ENCODE peak calls at places on chromosomes 13 and 19, in seven cellular contexts. N is H1, P is mesendoderm, G is H9, V is IMR-90, E is mesenchymal stem cell, U is trophoblast cell. K is an unnamed sample.

GRCh38 chr19:31185261-31185660 is 164.0 kb downstream of the TSHZ3 start:
- DNase-seq in N (no peak), P (no peak), G (no peak), V (no peak), E (no peak), U (no peak), K (no peak)

GRCh38 chr19:7988307-7988706 is 17.1 kb downstream of the ELAVL1 start:
- DNase-seq in N (no peak), P (peak), G (no peak), V (no peak), E (no peak), U (peak), K (no peak)

GRCh38 chr19:52541608-52542007 is 14.1 kb downstream of the ZNF808 start:
- DNase-seq in N (no peak), P (no peak), G (no peak), V (no peak), E (no peak), U (no peak), K (no peak)

GRCh38 chr19:19280561-19280960 is 7.5 kb upstream of the TM6SF2 start:
- DNase-seq in N (no peak), P (no peak), G (no peak), V (peak), E (no peak), U (no peak), K (no peak)

GRCh38 chr13:44768233-44768632 is 192.1 kb upstream of the TSC22D1 start:
- DNase-seq in N (no peak), P (no peak), G (no peak), V (no peak), E (no peak), U (no peak), K (no peak)

GRCh38 chr13:110274687-110275086 is 32.3 kb downstream of the COL4A1 start:
- DNase-seq in N (no peak), P (peak), G (no peak), V (no peak), E (no peak), U (no peak), K (no peak)

GRCh38 chr13:22594041-22594440 is 586.7 kb upstream of the SGCG start:
- DNase-seq in N (no peak), P (no peak), G (no peak), V (no peak), E (no peak), U (no peak), K (no peak)

GRCh38 chr13:51243832-51244231 is 21.6 kb downstream of the FAM124A start:
- DNase-seq in N (peak), P (peak), G (peak), V (no peak), E (no peak), U (no peak), K (no peak)

GRCh38 chr13:66402071-66402470 is 828.1 kb downstream of the PCDH9 start:
- DNase-seq in N (no peak), P (no peak), G (no peak), V (no peak), E (no peak), U (no peak), K (no peak)

GRCh38 chr19:5073153-5073844 is 104.4 kb downstream of the KDM4B start:
- DNase-seq in N (no peak), P (no peak), G (peak), V (no peak), E (no peak), U (no peak), K (no peak)

GRCh38 chr19:42143341-42144234 is 11.3 kb upstream of the POU2F2 start:
- DNase-seq in N (no peak), P (peak), G (peak), V (peak), E (peak), U (no peak), K (peak)

GRCh38 chr13:113763961-113764792 is 5.2 kb downstream of the TMEM255B start:
- DNase-seq in N (no peak), P (no peak), G (no peak), V (no peak), E (no peak), U (no peak), K (no peak)

GRCh38 chr13:110248449-110249143 is 58.4 kb downstream of the COL4A1 start:
- DNase-seq in N (no peak), P (no peak), G (no peak), V (no peak), E (no peak), U (no peak), K (no peak)

GRCh38 chr19:49502866-49503581 is 6.8 kb downstream of the RPS11 start:
- DNase-seq in N (no peak), P (no peak), G (peak), V (peak), E (peak), U (peak), K (no peak)

GRCh38 chr19:15633122-15633521 is 7.6 kb upstream of the CYP4F3 start:
- DNase-seq in N (no peak), P (no peak), G (no peak), V (no peak), E (no peak), U (no peak), K (no peak)

GRCh38 chr19:27744926-27745844 is 1467.8 kb downstream of the UQCRFS1 start:
- DNase-seq in N (no peak), P (no peak), G (peak), V (no peak), E (no peak), U (no peak), K (no peak)

GRCh38 chr19:33704271-33704670 is 82.5 kb downstream of the CHST8 start:
- DNase-seq in N (no peak), P (no peak), G (no peak), V (no peak), E (no peak), U (no peak), K (no peak)

GRCh38 chr13:75514080-75515040 is 23.3 kb downstream of the COMMD6 start:
- DNase-seq in N (no peak), P (no peak), G (no peak), V (peak), E (peak), U (no peak), K (no peak)

GRCh38 chr13:45833663-45834062 is 17.9 kb downstream of the SIAH3 start:
- DNase-seq in N (no peak), P (no peak), G (no peak), V (peak), E (peak), U (no peak), K (no peak)

GRCh38 chr13:74930402-74931165 is 551.4 kb downstream of the TBC1D4 start:
- DNase-seq in N (no peak), P (no peak), G (no peak), V (peak), E (peak), U (no peak), K (no peak)

GRCh38 chr13:25490236-25490635 is 118.5 kb downstream of the ATP8A2 start:
- DNase-seq in N (no peak), P (no peak), G (no peak), V (no peak), E (no peak), U (no peak), K (no peak)

GRCh38 chr19:5624154-5624663 is 1.3 kb downstream of the SAFB start:
- DNase-seq in N (no peak), P (peak), G (no peak), V (peak), E (peak), U (no peak), K (no peak)

GRCh38 chr19:17090501-17091074 is 15.0 kb downstream of the MYO9B start:
- DNase-seq in N (no peak), P (no peak), G (no peak), V (peak), E (peak), U (no peak), K (no peak)

GRCh38 chr13:105506463-105506862 is 1029.0 kb downstream of the EFNB2 start:
- DNase-seq in N (no peak), P (no peak), G (no peak), V (no peak), E (no peak), U (no peak), K (no peak)
- H3K23ac ChIP-seq in N (no peak), P (no peak), G (no peak), V (no peak), E (no peak), U (no peak), K (no peak)

DNA sequence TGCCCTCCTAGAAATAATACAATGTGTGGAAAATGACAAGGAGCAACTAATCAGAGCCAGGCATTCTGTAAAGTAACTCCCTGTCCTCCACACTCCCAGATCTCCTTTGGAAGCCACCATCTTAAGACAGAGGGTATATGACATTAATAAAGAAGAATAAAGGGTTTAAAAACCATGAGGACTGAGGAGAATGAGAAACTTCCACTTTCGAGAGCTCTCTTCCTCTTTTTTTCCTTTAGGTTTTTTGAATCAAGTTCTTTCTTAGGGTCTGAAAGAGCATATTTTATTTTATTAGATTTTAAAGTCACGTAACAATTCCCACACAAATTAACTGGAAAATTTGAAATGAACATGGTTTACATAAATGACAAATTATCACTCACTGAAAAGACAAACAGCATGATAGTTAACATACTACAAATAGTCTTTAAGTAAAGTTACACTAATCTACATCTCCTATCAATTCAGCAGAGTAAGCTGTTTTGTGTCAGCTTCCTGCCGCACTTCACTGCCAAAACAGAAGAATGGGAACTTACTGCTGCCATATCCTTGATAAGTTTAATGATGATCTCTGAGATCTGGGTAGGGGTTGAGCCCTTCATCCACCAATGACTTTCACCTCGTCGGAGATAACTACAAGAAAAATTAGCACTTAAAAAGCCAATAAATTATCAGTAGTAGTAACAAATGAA is 38.6 kb upstream of the FBXL3 start:
- DNase-seq in N (no peak), P (peak), G (no peak), V (no peak), E (no peak), U (no peak), K (no peak)
- H3K4me2 ChIP-seq in N (no peak), P (no peak), G (no peak), V (no peak), E (no peak), U (no peak), K (no peak)

GRCh38 chr19:1762243-1763140 is 9.2 kb downstream of the ONECUT3 start:
- DNase-seq in N (no peak), P (no peak), G (no peak), V (no peak), E (no peak), U (no peak), K (no peak)

GRCh38 chr19:1764293-1764683 is 11.0 kb downstream of the ONECUT3 start:
- DNase-seq in N (no peak), P (no peak), G (no peak), V (no peak), E (no peak), U (no peak), K (no peak)

GRCh38 chr19:1765182-1765903 is 12.0 kb downstream of the ONECUT3 start:
- DNase-seq in N (no peak), P (no peak), G (no peak), V (no peak), E (no peak), U (no peak), K (no peak)

GRCh38 chr19:1761528-1762242 is 8.4 kb downstream of the ONECUT3 start:
- DNase-seq in N (no peak), P (no peak), G (no peak), V (no peak), E (no peak), U (no peak), K (no peak)

DNA sequence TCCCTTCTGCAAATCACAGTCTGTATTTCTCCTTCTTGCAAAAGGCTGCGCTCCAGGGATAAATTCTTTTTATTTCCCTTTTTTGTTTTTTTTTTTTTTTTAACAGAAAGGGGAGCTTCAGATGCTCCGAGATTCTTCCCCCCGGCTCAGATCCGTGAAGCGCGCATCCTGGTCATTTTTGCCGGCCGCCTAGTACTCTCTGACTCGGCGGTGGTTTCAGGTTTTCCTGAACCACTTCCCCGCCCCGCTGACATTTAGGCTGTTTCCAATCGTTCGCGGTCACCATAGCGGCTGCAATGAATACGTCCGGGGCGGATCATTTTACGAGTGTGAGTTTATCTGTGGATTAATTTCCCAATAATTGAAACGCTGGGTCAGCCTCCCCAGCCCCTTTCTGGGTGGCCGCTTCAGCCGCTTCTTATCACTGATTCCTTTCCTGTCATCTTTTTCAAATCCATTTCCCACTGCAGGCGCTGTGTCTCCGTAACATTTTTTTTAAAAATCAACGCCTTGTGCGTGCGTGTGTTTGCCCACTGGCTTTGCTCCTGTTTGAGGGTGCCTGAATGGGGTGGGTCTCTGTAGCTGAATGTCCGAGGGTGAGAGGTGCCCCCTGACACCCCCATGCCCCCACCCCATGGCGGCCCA is 10.5 kb downstream of the ONECUT3 start:
- DNase-seq in N (no peak), P (no peak), G (no peak), V (no peak), E (no peak), U (no peak), K (no peak)
- H3K4ac ChIP-seq in N (no peak), P (no peak), G (no peak), V (no peak), E (no peak), U (no peak), K (no peak)

DNA sequence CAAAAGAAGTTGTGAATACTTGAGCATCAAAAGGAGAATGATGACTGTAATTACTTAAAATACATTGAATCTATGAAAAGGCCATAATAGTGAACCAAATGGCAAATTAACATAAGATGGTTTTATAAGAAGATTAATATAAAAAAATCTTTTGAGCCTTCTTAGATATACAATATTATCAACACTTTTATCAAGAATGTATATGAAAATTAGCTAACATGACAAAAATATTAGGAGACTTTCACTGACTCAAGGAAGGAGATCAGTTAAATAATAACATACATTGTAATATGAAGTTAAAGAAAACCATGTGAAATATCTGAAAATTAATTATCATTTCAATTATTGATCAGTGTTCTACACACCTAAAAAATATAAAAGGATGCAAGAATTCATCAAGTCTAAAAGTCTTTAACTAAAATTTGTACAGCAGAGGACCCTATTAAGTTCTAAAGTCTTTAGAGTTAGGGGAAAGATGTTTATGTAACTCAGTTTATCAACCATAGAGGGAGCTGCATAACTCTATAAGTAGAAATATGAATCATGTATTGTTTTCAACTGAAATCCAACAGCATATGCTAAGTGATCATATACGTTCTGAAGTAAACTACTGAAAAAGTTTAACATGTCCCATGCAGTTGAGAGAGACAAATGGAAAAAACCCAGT is 756.1 kb upstream of the MIR17HG start:
- DNase-seq in N (no peak), P (no peak), G (no peak), V (no peak), E (no peak), U (no peak), K (no peak)
- H3K23ac ChIP-seq in N (no peak), P (no peak), G (no peak), V (no peak), E (no peak), U (no peak), K (no peak)

DNA sequence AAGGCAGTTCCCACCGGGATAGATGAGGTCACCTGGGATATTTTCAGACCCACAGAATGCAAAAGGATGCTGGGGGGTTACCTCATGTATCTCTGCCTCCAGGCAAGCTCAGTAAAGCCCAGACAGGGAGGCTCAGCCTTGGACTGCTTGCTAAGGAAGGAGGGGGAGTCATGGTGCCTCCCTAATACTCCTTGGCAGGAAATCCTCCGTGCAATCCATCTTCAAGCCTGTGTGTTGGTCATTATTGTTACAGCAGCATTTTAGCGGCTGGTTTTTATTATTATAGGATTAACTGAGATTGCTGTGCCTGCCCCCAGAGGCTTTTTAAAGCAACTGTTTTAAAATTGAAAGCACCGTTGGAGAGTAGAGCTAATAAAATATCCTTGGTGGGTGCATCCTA is 188.5 kb upstream of the UBL3 start:
- DNase-seq in N (no peak), P (peak), G (no peak), V (peak), E (no peak), U (no peak), K (no peak)
- H3K4me2 ChIP-seq in N (no peak), P (no peak), G (no peak), V (no peak), E (no peak), U (no peak), K (no peak)

GRCh38 chr13:73765651-73766384 is 368.4 kb downstream of the KLF12 start:
- DNase-seq in N (no peak), P (peak), G (peak), V (peak), E (peak), U (no peak), K (peak)
- H3K4ac ChIP-seq in N (no peak), P (no peak), G (no peak), V (no peak), E (no peak), U (no peak), K (no peak)

GRCh38 chr19:47538812-47539211 is 23.9 kb upstream of the NAPA start:
- DNase-seq in N (no peak), P (no peak), G (no peak), V (no peak), E (no peak), U (no peak), K (no peak)
- H3K23ac ChIP-seq in N (no peak), P (no peak), G (no peak), V (no peak), E (no peak), U (no peak), K (no peak)

GRCh38 chr19:6717441-6717971 is 2.9 kb downstream of the C3 start:
- DNase-seq in N (no peak), P (peak), G (peak), V (no peak), E (peak), U (no peak), K (no peak)
- H3K4me2 ChIP-seq in N (peak), P (no peak), G (peak), V (no peak), E (no peak), U (no peak), K (no peak)

GRCh38 chr13:40179882-40180281 is 486.6 kb downstream of the FOXO1 start:
- DNase-seq in N (no peak), P (no peak), G (no peak), V (no peak), E (no peak), U (no peak), K (no peak)
- H3K4ac ChIP-seq in N (no peak), P (no peak), G (no peak), V (no peak), E (no peak), U (no peak), K (no peak)

GRCh38 chr19:13985771-13986347 is 20.3 kb downstream of the RFX1 start:
- DNase-seq in N (no peak), P (peak), G (peak), V (no peak), E (no peak), U (no peak), K (no peak)
- H3K23ac ChIP-seq in N (no peak), P (no peak), G (no peak), V (no peak), E (no peak), U (no peak), K (peak)